ENCODE peak calls at places on chromosomes 3 and 15, in ten cellular contexts. G is A673; S is CD8-positive, alpha-beta T cell; X is GM06990; O is upper lobe of right lung; T is pancreas; F is tibial nerve; N is left lung; D is body of pancreas; M is astrocyte. P is an unnamed sample. For H3K36me3, the result is how much of the 10 kb centered on the place peaks cover.

GRCh38 chr15:24746094-24746493 is 70.5 kb downstream of the NPAP1 start:
- DNase-seq in G (no peak), S (no peak), X (no peak), O (no peak), T (no peak), F (no peak), N (no peak), D (no peak), M (no peak), P (no peak)

GRCh38 chr15:91061997-91062396 is 38.1 kb upstream of the SV2B start:
- DNase-seq in G (no peak), S (no peak), X (no peak), O (no peak), T (no peak), F (no peak), N (no peak), D (no peak), M (no peak), P (no peak)

GRCh38 chr3:144085964-144086363 is 114.3 kb downstream of the DIPK2A start:
- DNase-seq in G (peak), S (no peak), X (no peak), O (no peak), T (no peak), F (no peak), N (no peak), D (no peak), M (no peak), P (no peak)

GRCh38 chr15:50229336-50229735 is 36.2 kb downstream of the HDC start:
- DNase-seq in G (no peak), S (no peak), X (no peak), O (no peak), T (no peak), F (no peak), N (no peak), D (no peak), M (no peak), P (no peak)

GRCh38 chr3:72810063-72810462 is 38.2 kb downstream of the SHQ1 start:
- DNase-seq in G (peak), S (no peak), X (no peak), O (no peak), T (no peak), F (no peak), N (no peak), D (no peak), M (no peak), P (no peak)

GRCh38 chr3:36124118-36124796 is 256.0 kb upstream of the STAC start:
- DNase-seq in G (peak), S (no peak), X (no peak), O (no peak), T (no peak), F (no peak), N (no peak), D (no peak), M (peak), P (no peak)

GRCh38 chr15:85494035-85494793 is 113.8 kb downstream of the AKAP13 start:
- DNase-seq in G (peak), S (no peak), X (no peak), O (no peak), T (no peak), F (no peak), N (no peak), D (no peak), M (peak), P (no peak)

GRCh38 chr15:35043380-35044095 is 41.6 kb downstream of the NANOGP8 start:
- DNase-seq in G (no peak), S (no peak), X (no peak), O (no peak), T (no peak), F (no peak), N (no peak), D (no peak), M (no peak), P (no peak)

GRCh38 chr3:68855620-68856019 is 76.7 kb downstream of the TAFA4 start:
- DNase-seq in G (no peak), S (no peak), X (no peak), O (no peak), T (no peak), F (no peak), N (no peak), D (no peak), M (no peak), P (no peak)

GRCh38 chr3:128011140-128011539 is 41.1 kb upstream of the SEC61A1 start:
- DNase-seq in G (peak), S (no peak), X (no peak), O (peak), T (peak), F (no peak), N (peak), D (peak), M (peak), P (no peak)

GRCh38 chr15:81296673-81297072 is 27.3 kb downstream of the STARD5 start:
- DNase-seq in G (peak), S (peak), X (peak), O (peak), T (no peak), F (no peak), N (peak), D (no peak), M (no peak), P (no peak)

GRCh38 chr15:60391722-60392340 is 6.0 kb downstream of the ANXA2 start:
- DNase-seq in G (no peak), S (no peak), X (no peak), O (no peak), T (no peak), F (no peak), N (no peak), D (no peak), M (no peak), P (no peak)

GRCh38 chr3:57060089-57060829 is at the start of gene SPATA12:
- DNase-seq in G (peak), S (no peak), X (no peak), O (peak), T (peak), F (peak), N (peak), D (peak), M (peak), P (peak)

GRCh38 chr15:33963831-33964664 is 4.2 kb upstream of the CHRM5 start:
- DNase-seq in G (peak), S (no peak), X (no peak), O (no peak), T (no peak), F (no peak), N (no peak), D (no peak), M (peak), P (no peak)

GRCh38 chr3:32577621-32578556 is 7.2 kb upstream of the DYNC1LI1 start:
- DNase-seq in G (no peak), S (no peak), X (peak), O (no peak), T (no peak), F (no peak), N (no peak), D (no peak), M (no peak), P (no peak)

GRCh38 chr3:108127301-108127988 is 36.6 kb upstream of the CD47 start:
- DNase-seq in G (no peak), S (peak), X (peak), O (no peak), T (no peak), F (no peak), N (no peak), D (no peak), M (no peak), P (no peak)

GRCh38 chr3:28682126-28682525 is 333.5 kb upstream of the AZI2 start:
- DNase-seq in G (no peak), S (no peak), X (no peak), O (no peak), T (no peak), F (no peak), N (no peak), D (no peak), M (no peak), P (no peak)

GRCh38 chr3:130626021-130626420 is 109.0 kb downstream of the COL6A6 start:
- DNase-seq in G (peak), S (no peak), X (no peak), O (no peak), T (no peak), F (no peak), N (no peak), D (no peak), M (peak), P (no peak)

GRCh38 chr15:47741907-47742306 is 24.6 kb downstream of the SEMA6D start:
- DNase-seq in G (no peak), S (no peak), X (no peak), O (no peak), T (no peak), F (no peak), N (no peak), D (no peak), M (no peak), P (no peak)

GRCh38 chr3:18767756-18768303 is 342.7 kb upstream of the SATB1 start:
- DNase-seq in G (no peak), S (no peak), X (no peak), O (no peak), T (no peak), F (no peak), N (no peak), D (no peak), M (no peak), P (no peak)

DNA sequence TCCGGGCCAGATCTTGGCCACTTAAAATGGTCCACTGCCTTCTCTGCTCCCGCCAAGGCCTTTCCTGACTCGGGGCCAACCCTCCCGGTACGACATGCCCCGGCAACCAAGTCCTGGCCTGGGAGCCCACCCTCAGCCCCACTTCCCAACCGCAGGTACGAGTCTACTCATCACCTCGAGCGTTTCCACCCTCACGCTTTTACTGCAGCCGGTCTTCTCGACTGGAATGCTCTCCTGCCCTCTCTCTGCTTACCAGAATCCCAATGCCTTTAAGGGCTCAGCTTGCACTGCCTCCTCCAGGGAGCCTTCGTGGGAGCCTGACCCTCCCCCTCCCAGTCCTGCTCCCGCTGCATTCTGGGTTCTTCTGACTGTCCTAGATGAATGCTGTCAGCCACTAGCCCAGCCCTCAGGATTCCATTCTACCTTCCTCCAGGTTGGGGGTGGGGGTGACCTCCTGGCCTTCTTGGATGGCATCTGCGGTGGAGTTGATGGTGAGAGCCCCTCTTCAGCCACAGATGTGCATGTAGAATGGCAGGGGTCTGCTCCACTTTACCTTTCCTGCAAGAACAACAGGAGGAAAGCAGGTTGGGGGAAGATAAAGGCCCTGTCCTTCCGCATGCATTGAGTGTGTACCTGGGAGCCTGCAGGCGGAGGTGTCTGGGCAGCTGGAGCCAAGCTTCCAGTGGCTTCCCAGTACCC is 1.1 kb upstream of the CSRNP1 start:
- DNase-seq in G (peak), S (no peak), X (no peak), O (no peak), T (no peak), F (no peak), N (no peak), D (no peak), M (no peak), P (no peak)
- H3K4me3 ChIP-seq in G (no peak), S (no peak), X (no peak), O (peak), T (no peak), F (no peak), N (no peak), D (no peak), M (no peak), P (no peak)

DNA sequence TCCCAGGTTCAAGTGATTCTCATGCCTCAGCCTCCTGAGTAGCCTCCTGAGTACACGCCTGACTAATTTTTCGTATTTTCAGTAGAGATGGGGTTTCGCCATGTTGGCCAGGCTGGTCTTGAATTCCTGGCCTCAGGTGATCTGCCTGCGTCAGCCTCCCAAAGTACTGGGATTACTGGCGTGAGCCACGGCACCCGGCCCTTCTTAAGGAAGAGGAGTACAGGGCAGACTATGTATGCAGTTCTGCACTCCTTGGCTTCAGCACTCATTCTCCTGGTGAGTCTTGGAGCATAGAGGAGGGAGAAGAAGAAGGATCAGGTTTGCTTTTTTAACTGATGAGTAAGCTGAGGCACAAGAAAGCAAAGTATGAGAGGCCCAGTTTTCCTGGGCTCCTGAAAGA is 99.8 kb upstream of the HACD2 start:
- DNase-seq in G (no peak), S (no peak), X (no peak), O (no peak), T (no peak), F (no peak), N (no peak), D (no peak), M (no peak), P (no peak)
- TF ChIP-seq CTCF in G (no peak), S (no peak), X (no peak), O (no peak), T (no peak), F (no peak), N (no peak), D (no peak), M (no peak), P (no peak)

GRCh38 chr3:129567932-129568331 is 25.0 kb downstream of the H1-8 start:
- DNase-seq in G (no peak), S (no peak), X (no peak), O (no peak), T (no peak), F (no peak), N (no peak), D (no peak), M (no peak), P (no peak)
- H3K36me3 ChIP-seq in G (under half), S (under half), X (under half), O (half or more), T (under half), F (under half), N (half or more), D (under half), M (under half), P (under half)

DNA sequence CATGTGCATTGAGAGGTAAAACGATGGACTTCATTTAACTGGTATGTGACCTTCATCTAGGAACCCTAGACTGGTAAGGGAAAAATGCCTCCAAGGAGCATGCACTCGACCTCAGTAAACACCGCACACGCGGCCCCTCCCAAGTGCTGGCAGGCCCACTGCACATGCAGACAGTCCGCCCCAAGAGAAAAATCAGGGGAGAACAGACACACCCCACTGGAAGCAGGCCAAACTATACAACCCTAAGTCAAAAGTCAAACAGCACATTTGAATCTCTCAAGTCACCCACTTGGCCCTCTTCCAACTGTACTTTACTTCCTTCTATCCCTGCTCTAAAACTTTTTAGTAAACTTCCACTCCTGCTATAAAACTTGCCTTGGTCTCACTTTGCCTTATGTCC is 250.1 kb upstream of the HES1 start:
- DNase-seq in G (no peak), S (no peak), X (no peak), O (peak), T (no peak), F (no peak), N (peak), D (no peak), M (no peak), P (no peak)
- H3K4me3 ChIP-seq in G (no peak), S (no peak), X (no peak), O (no peak), T (no peak), F (no peak), N (no peak), D (no peak), M (no peak), P (no peak)

GRCh38 chr3:194607592-194608386 is 25.4 kb downstream of the TMEM44 start:
- DNase-seq in G (no peak), S (no peak), X (no peak), O (no peak), T (no peak), F (no peak), N (peak), D (no peak), M (no peak), P (no peak)

GRCh38 chr3:194606941-194607340 is 26.3 kb downstream of the TMEM44 start:
- DNase-seq in G (no peak), S (no peak), X (no peak), O (no peak), T (no peak), F (no peak), N (no peak), D (no peak), M (no peak), P (no peak)

GRCh38 chr3:194608981-194609380 is 24.2 kb downstream of the TMEM44 start:
- DNase-seq in G (no peak), S (no peak), X (no peak), O (no peak), T (no peak), F (no peak), N (no peak), D (no peak), M (no peak), P (no peak)

GRCh38 chr3:194606163-194606562 is 27.1 kb downstream of the TMEM44 start:
- DNase-seq in G (no peak), S (no peak), X (no peak), O (no peak), T (no peak), F (no peak), N (no peak), D (no peak), M (no peak), P (no peak)

GRCh38 chr3:194610690-194611089 is 22.5 kb downstream of the TMEM44 start:
- DNase-seq in G (no peak), S (no peak), X (no peak), O (no peak), T (no peak), F (no peak), N (no peak), D (no peak), M (no peak), P (no peak)
- TF ChIP-seq CTCF in G (no peak), S (no peak), X (no peak), O (no peak), T (no peak), F (no peak), N (no peak), D (no peak), M (no peak), P (no peak)